ENCODE peak calls at places on chromosomes 7 and 10, in seven cellular contexts. O is activated T-helper 2 cell treated with anti-CD3 and anti-CD28 coated beads, Interferon-gamma antibody, Interleukin-2, Interleukin-4, amounts not matched to agents 10 μg/mL and 5 μg/mL and 100 μg/mL, durations not matched to agents 14 hours and 24 hours and 36 hours; J is nephron progenitor cell; D is NCI-H2081; G is mesothelial cell of epicardium; C is stimulated activated CD8-positive, alpha-beta memory T cell treated with anti-CD3 and anti-CD28 coated beads, Interleukin-7, amount 100 ng/mL, for 48 hours; H is stimulated activated CD4-positive, alpha-beta T cell treated with anti-CD3 and anti-CD28 coated beads, Interleukin-1b, Interleukin-23, amount 100 ng/mL, for 48 hours. S is an unnamed sample.

GRCh38 chr7:81774496-81774895 is 4.6 kb upstream of the HGF start:
- DNase-seq in O (no peak), J (no peak), D (no peak), G (no peak), C (no peak), H (no peak), S (no peak)

GRCh38 chr7:27185013-27185707 is at the start of gene HOXA11:
- DNase-seq in O (no peak), J (peak), D (peak), G (no peak), C (no peak), H (no peak), S (no peak)

GRCh38 chr10:64350665-64351064 is 829.5 kb downstream of the REEP3 start:
- DNase-seq in O (no peak), J (no peak), D (no peak), G (no peak), C (no peak), H (no peak), S (no peak)

GRCh38 chr10:77281719-77282118 is 355.9 kb downstream of the KCNMA1 start:
- DNase-seq in O (no peak), J (no peak), D (no peak), G (no peak), C (no peak), H (no peak), S (no peak)

GRCh38 chr10:32189400-32190084 is 133.3 kb upstream of the KIF5B start:
- DNase-seq in O (no peak), J (no peak), D (no peak), G (no peak), C (no peak), H (no peak), S (no peak)

GRCh38 chr10:95308389-95309302 is 17.8 kb upstream of the PDLIM1 start:
- DNase-seq in O (no peak), J (no peak), D (no peak), G (no peak), C (no peak), H (no peak), S (no peak)

GRCh38 chr10:56370217-56371113 is 9.4 kb upstream of the ZWINT start:
- DNase-seq in O (no peak), J (no peak), D (no peak), G (no peak), C (no peak), H (no peak), S (no peak)

GRCh38 chr7:66265566-66265965 is 60.4 kb downstream of the TPST1 start:
- DNase-seq in O (no peak), J (no peak), D (no peak), G (no peak), C (no peak), H (no peak), S (no peak)

GRCh38 chr10:123150986-123151738 is 3.0 kb upstream of the BUB3 start:
- DNase-seq in O (peak), J (peak), D (no peak), G (no peak), C (no peak), H (peak), S (peak)

GRCh38 chr10:117950408-117950807 is 96.3 kb downstream of the RAB11FIP2 start:
- DNase-seq in O (no peak), J (no peak), D (no peak), G (no peak), C (no peak), H (no peak), S (no peak)

GRCh38 chr10:117463545-117463920 is 79.0 kb upstream of the EMX2 start:
- DNase-seq in O (no peak), J (no peak), D (no peak), G (no peak), C (no peak), H (no peak), S (no peak)

GRCh38 chr7:153835104-153835503 is 217.1 kb upstream of the DPP6 start:
- DNase-seq in O (no peak), J (no peak), D (peak), G (no peak), C (no peak), H (no peak), S (no peak)

GRCh38 chr7:22190736-22191135 is 166.2 kb downstream of the RAPGEF5 start:
- DNase-seq in O (no peak), J (no peak), D (no peak), G (no peak), C (no peak), H (no peak), S (no peak)

GRCh38 chr7:105589221-105590077 is 8.2 kb upstream of the EFCAB10 start:
- DNase-seq in O (peak), J (peak), D (peak), G (no peak), C (no peak), H (peak), S (no peak)